ENCODE peak calls at places on chromosomes 2 and 18, in eight cellular contexts. D is GM10248, E is HL-60, W is fibroblast of the aortic adventitia, U is progenitor cell of endocrine pancreas, A is retinal pigment epithelial cell, R is GM13976, X is MCF 10A. S is an unnamed sample.
A peak's percentile ranks its signal among the peaks of the same experiment; 100 is the strongest.

GRCh38 chr2:18439716-18440115 is 120.7 kb downstream of the RDH14 start:
- DNase-seq in U (no peak), E (no peak), A (no peak), X (no peak), R (no peak), D (no peak), W (no peak), S (no peak)

GRCh38 chr18:8773980-8774379 is 68.6 kb downstream of the MTCL1 start:
- DNase-seq in A (no peak), E (no peak), D (no peak), R (no peak), X (no peak), W (peak; percentile 22), U (no peak), S (no peak)

GRCh38 chr18:62360806-62361205 is 35.7 kb downstream of the TNFRSF11A start:
- DNase-seq in E (no peak), X (no peak), D (no peak), R (no peak), U (no peak), W (no peak), A (no peak), S (no peak)

GRCh38 chr18:77650799-77651385 is 401.2 kb downstream of the GALR1 start:
- DNase-seq in R (peak; percentile 86), X (peak; percentile 24), D (peak; percentile 80), W (peak; percentile 17), E (peak; percentile 78), A (no peak), U (peak; percentile 91), S (peak; percentile 93)

GRCh38 chr2:176470713-176471112 is 201.5 kb downstream of the MTX2 start:
- DNase-seq in E (no peak), U (no peak), X (no peak), R (no peak), A (no peak), D (no peak), W (no peak), S (no peak)

GRCh38 chr18:79326413-79327198 is 69.1 kb upstream of the NFATC1 start:
- DNase-seq in D (no peak), R (no peak), E (no peak), U (no peak), A (no peak), X (no peak), W (no peak), S (no peak)

GRCh38 chr2:14601070-14601770 is 31.3 kb upstream of the LRATD1 start:
- DNase-seq in E (no peak), A (peak; percentile 48), X (no peak), D (no peak), U (no peak), W (no peak), R (no peak), S (no peak)

GRCh38 chr2:75568174-75568573 is 7.4 kb upstream of the EVA1A start:
- DNase-seq in R (no peak), U (no peak), A (no peak), X (no peak), E (no peak), W (no peak), D (no peak), S (no peak)

GRCh38 chr2:37689751-37690150 is 18.3 kb upstream of the CDC42EP3 start:
- DNase-seq in E (no peak), X (peak; percentile 22), A (peak; percentile 71), R (no peak), W (no peak), D (no peak), U (no peak), S (no peak)

GRCh38 chr18:51897884-51898283 is 442.1 kb upstream of the DCC start:
- DNase-seq in X (peak; percentile 57), D (no peak), U (no peak), E (no peak), R (no peak), A (no peak), W (no peak), S (no peak)

GRCh38 chr2:23404426-23404825 is 19.4 kb downstream of the KLHL29 start:
- DNase-seq in U (no peak), R (no peak), A (peak; percentile 66), X (peak; percentile 64), W (peak; percentile 81), D (peak; percentile 43), E (peak; percentile 68), S (no peak)

GRCh38 chr2:160407393-160408204 is 86.0 kb downstream of the RBMS1 start:
- DNase-seq in W (peak; percentile 74), X (peak; percentile 60), A (peak; percentile 45), D (peak; percentile 29), R (peak; percentile 50), E (peak; percentile 63), U (peak; percentile 53), S (peak; percentile 71)

GRCh38 chr2:133247613-133248012 is 320.6 kb downstream of the NCKAP5 start:
- DNase-seq in D (no peak), W (no peak), A (no peak), E (peak; percentile 44), X (no peak), U (no peak), R (no peak), S (no peak)

GRCh38 chr2:191298306-191298705 is 53.1 kb downstream of the MYO1B start:
- DNase-seq in E (no peak), X (no peak), A (peak; percentile 31), W (peak; percentile 66), D (no peak), U (no peak), R (no peak), S (no peak)

GRCh38 chr2:159146930-159147666 is 139.4 kb downstream of the WDSUB1 start:
- DNase-seq in E (no peak), U (no peak), X (peak; percentile 66), A (no peak), D (no peak), R (no peak), W (no peak), S (no peak)

GRCh38 chr18:11989966-11990380 is 8.7 kb downstream of the IMPA2 start:
- DNase-seq in E (no peak), W (no peak), R (no peak), D (no peak), A (no peak), X (no peak), U (no peak), S (no peak)

GRCh38 chr2:207474871-207475485 is 54.8 kb upstream of the CREB1 start:
- DNase-seq in X (peak; percentile 71), U (peak; percentile 29), R (peak; percentile 36), A (no peak), D (peak; percentile 33), W (peak; percentile 84), E (peak; percentile 50), S (peak; percentile 46)

GRCh38 chr2:191347881-191348280 is 102.7 kb downstream of the MYO1B start:
- DNase-seq in X (no peak), W (no peak), U (no peak), A (no peak), E (no peak), R (no peak), D (no peak), S (no peak)

GRCh38 chr18:59057969-59058368 is 81.7 kb upstream of the SEC11C start:
- DNase-seq in R (no peak), U (no peak), A (no peak), W (peak; percentile 88), E (no peak), X (no peak), D (no peak), S (no peak)
- TF ChIP-seq CTCF in R (no peak), U (no peak), A (no peak), W (no peak), E (no peak), X (no peak), D (no peak), S (no peak)

GRCh38 chr2:79984476-79984875 is 320.1 kb downstream of the LRRTM1 start:
- DNase-seq in R (no peak), U (no peak), D (no peak), A (no peak), W (no peak), X (no peak), E (no peak), S (no peak)

GRCh38 chr2:79981316-79981715 is 323.2 kb downstream of the LRRTM1 start:
- DNase-seq in W (no peak), E (no peak), A (no peak), X (no peak), R (no peak), U (no peak), D (no peak), S (no peak)

GRCh38 chr2:79980816-79981215 is 323.7 kb downstream of the LRRTM1 start:
- DNase-seq in D (no peak), X (no peak), A (no peak), R (no peak), W (no peak), U (no peak), E (no peak), S (no peak)

GRCh38 chr2:79980116-79980515 is 324.4 kb downstream of the LRRTM1 start:
- DNase-seq in D (no peak), R (no peak), A (no peak), E (no peak), U (no peak), X (no peak), W (no peak), S (no peak)

GRCh38 chr2:79982445-79982844 is 322.1 kb downstream of the LRRTM1 start:
- DNase-seq in D (no peak), R (no peak), A (no peak), E (peak; percentile 14), U (no peak), W (no peak), X (peak; percentile 55), S (peak; percentile 29)
- TF ChIP-seq CTCF in D (peak; percentile 13), R (no peak), A (peak; percentile 47), E (peak; percentile 4), U (peak; percentile 47), W (no peak), X (peak; percentile 36), S (peak; percentile 34)

GRCh38 chr2:155309483-155309882 is 611.0 kb downstream of the KCNJ3 start:
- DNase-seq in E (no peak), R (no peak), W (no peak), D (no peak), A (no peak), U (no peak), X (no peak), S (no peak)

GRCh38 chr2:155315768-155316167 is 617.3 kb downstream of the KCNJ3 start:
- DNase-seq in R (no peak), U (no peak), X (no peak), W (no peak), D (no peak), E (no peak), A (no peak), S (no peak)

GRCh38 chr2:155308367-155309009 is 610.0 kb downstream of the KCNJ3 start:
- DNase-seq in U (no peak), X (no peak), W (no peak), D (no peak), E (no peak), R (no peak), A (no peak), S (no peak)

GRCh38 chr2:155310589-155310988 is 612.1 kb downstream of the KCNJ3 start:
- DNase-seq in U (no peak), A (peak; percentile 12), X (peak; percentile 27), W (peak; percentile 41), E (no peak), D (no peak), R (no peak), S (no peak)
- TF ChIP-seq CTCF in U (peak; percentile 83), A (peak; percentile 50), X (peak; percentile 53), W (peak; percentile 21), E (no peak), D (peak; percentile 52), R (peak; percentile 24), S (peak; percentile 68)

DNA sequence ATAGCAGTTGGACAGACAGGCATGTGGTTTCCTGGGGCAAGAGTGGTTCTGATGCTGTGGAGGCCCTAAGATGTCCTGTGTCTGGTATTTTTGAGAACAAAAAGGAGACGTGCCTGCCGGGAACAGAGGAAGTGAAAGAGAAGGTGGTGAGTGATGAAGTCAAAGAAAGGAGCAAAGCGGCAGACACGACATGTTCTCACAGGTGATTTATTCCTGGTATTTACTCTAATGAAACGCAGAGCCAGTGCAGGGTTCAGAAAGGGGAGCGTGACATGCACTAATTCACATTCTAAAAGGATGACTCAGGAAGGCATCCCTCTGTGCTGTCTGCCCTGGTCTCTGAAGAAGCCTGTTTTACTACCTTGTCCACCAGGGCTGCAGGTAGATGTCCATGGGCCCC is 211.0 kb downstream of the KCNE4 start:
- DNase-seq in U (no peak), X (peak; percentile 60), A (no peak), R (no peak), E (no peak), W (no peak), D (no peak), S (no peak)
- TF ChIP-seq CTCF in U (no peak), X (no peak), A (no peak), R (no peak), E (no peak), W (no peak), D (no peak), S (no peak)